ENCODE peak calls at places on chromosome 14, in nine cellular contexts. B is NCI-H2171, P is ACHN, Y is COR-L47, G is glomerular endothelial cell, E is NCI-H2081, W is kidney tubule cell, X is substantia nigra, R is WTC11. O is an unnamed sample.

GRCh38 chr14:59086241-59086899 is 102.1 kb upstream of the DAAM1 start:
- DNase-seq in B (no peak), P (no peak), Y (no peak), G (no peak), E (no peak), W (no peak), X (no peak), R (no peak), O (no peak)

GRCh38 chr14:28020112-28020511 is 746.5 kb upstream of the FOXG1 start:
- DNase-seq in B (no peak), P (no peak), Y (no peak), G (no peak), E (no peak), W (no peak), X (no peak), R (no peak), O (no peak)

GRCh38 chr14:23125006-23125405 is 6.0 kb upstream of the CEBPE start:
- DNase-seq in B (no peak), P (no peak), Y (no peak), G (no peak), E (no peak), W (peak; percentile 20), X (no peak), R (no peak), O (no peak)

GRCh38 chr14:79404874-79405273 is 806.4 kb downstream of the DIO2 start:
- DNase-seq in B (peak; percentile 92), P (no peak), Y (peak; percentile 33), G (no peak), E (no peak), W (no peak), X (no peak), R (no peak), O (no peak)

GRCh38 chr14:53432378-53432802 is 279.3 kb upstream of the DDHD1 start:
- DNase-seq in B (no peak), P (peak; percentile 39), Y (no peak), G (peak; percentile 20), E (peak; percentile 12), W (peak; percentile 47), X (no peak), R (peak; percentile 60), O (no peak)

GRCh38 chr14:85063747-85064146 is 466.2 kb upstream of the FLRT2 start:
- DNase-seq in B (no peak), P (no peak), Y (no peak), G (no peak), E (no peak), W (no peak), X (no peak), R (no peak), O (no peak)

GRCh38 chr14:59332727-59333126 is 132.5 kb downstream of the GPR135 start:
- DNase-seq in B (no peak), P (no peak), Y (no peak), G (peak; percentile 89), E (no peak), W (peak; percentile 52), X (no peak), R (no peak), O (peak; percentile 50)

GRCh38 chr14:96309907-96310330 is 53.2 kb downstream of the ATG2B start:
- DNase-seq in B (no peak), P (peak; percentile 75), Y (no peak), G (no peak), E (no peak), W (peak; percentile 71), X (no peak), R (no peak), O (no peak)

GRCh38 chr14:68791078-68791983 is 1.5 kb downstream of the ZFP36L1 start:
- DNase-seq in B (no peak), P (peak; percentile 37), Y (no peak), G (no peak), E (no peak), W (peak; percentile 58), X (no peak), R (no peak), O (no peak)

GRCh38 chr14:63186453-63186852 is 17.8 kb upstream of the RHOJ start:
- DNase-seq in B (no peak), P (no peak), Y (no peak), G (no peak), E (no peak), W (no peak), X (no peak), R (no peak), O (no peak)

GRCh38 chr14:82366803-82367202 is 833.1 kb upstream of the SEL1L start:
- DNase-seq in B (no peak), P (no peak), Y (no peak), G (no peak), E (no peak), W (no peak), X (no peak), R (no peak), O (no peak)

GRCh38 chr14:70808402-70809237 is 693 bp downstream of the MAP3K9 start:
- DNase-seq in B (peak; percentile 37), P (peak; percentile 46), Y (peak; percentile 42), G (no peak), E (peak; percentile 20), W (peak; percentile 53), X (no peak), R (peak; percentile 65), O (no peak)

O was measured in amniotic stem cell.